ENCODE peak calls at places on chromosome 16, in ten cellular contexts. One of them, this sample, is unnamed.

GRCh38 chr16:50469744-50470301 is 78.4 kb upstream of the NKD1 start:
- DNase-seq in HCT116: no peak
- DNase-seq in SK-N-SH: no peak
- DNase-seq in A549: no peak
- DNase-seq in K562: no peak
- DNase-seq in NB4: no peak
- DNase-seq in GM12878: no peak
- DNase-seq in WTC11: no peak
- DNase-seq in HepG2: no peak
- DNase-seq in H1: peak; percentile 52
- DNase-seq in this sample: no peak

GRCh38 chr16:67872131-67872630 is 671 bp upstream of the EDC4 start:
- DNase-seq in GM12878: no peak
- DNase-seq in SK-N-SH: no peak
- DNase-seq in HCT116: no peak
- DNase-seq in WTC11: no peak
- DNase-seq in HepG2: no peak
- DNase-seq in H1: no peak
- DNase-seq in A549: no peak
- DNase-seq in NB4: peak; percentile 31
- DNase-seq in K562: no peak
- DNase-seq in this sample: no peak

GRCh38 chr16:85061566-85061965 is 34.0 kb downstream of the KIAA0513 start:
- DNase-seq in A549: no peak
- DNase-seq in SK-N-SH: no peak
- DNase-seq in HCT116: no peak
- DNase-seq in K562: no peak
- DNase-seq in NB4: peak; percentile 67
- DNase-seq in H1: no peak
- DNase-seq in GM12878: no peak
- DNase-seq in HepG2: no peak
- DNase-seq in WTC11: no peak
- DNase-seq in this sample: no peak

GRCh38 chr16:31201511-31202401 is 804 bp downstream of the PYCARD start:
- DNase-seq in H1: peak; percentile 81
- DNase-seq in SK-N-SH: peak; percentile 50
- DNase-seq in WTC11: peak; percentile 54
- DNase-seq in HCT116: no peak
- DNase-seq in A549: no peak
- DNase-seq in GM12878: no peak
- DNase-seq in HepG2: no peak
- DNase-seq in K562: peak; percentile 47
- DNase-seq in NB4: peak; percentile 90
- DNase-seq in this sample: no peak

GRCh38 chr16:86448306-86448705 is 62.0 kb upstream of the FOXF1 start:
- DNase-seq in WTC11: no peak
- DNase-seq in K562: no peak
- DNase-seq in NB4: peak; percentile 44
- DNase-seq in HCT116: no peak
- DNase-seq in HepG2: no peak
- DNase-seq in A549: no peak
- DNase-seq in H1: no peak
- DNase-seq in SK-N-SH: no peak
- DNase-seq in GM12878: no peak
- DNase-seq in this sample: no peak

GRCh38 chr16:56477096-56477878 is 25.9 kb downstream of the OGFOD1 start:
- DNase-seq in GM12878: no peak
- DNase-seq in K562: peak; percentile 19
- DNase-seq in HepG2: peak; percentile 27
- DNase-seq in H1: no peak
- DNase-seq in SK-N-SH: no peak
- DNase-seq in WTC11: no peak
- DNase-seq in HCT116: peak; percentile 46
- DNase-seq in A549: peak; percentile 43
- DNase-seq in NB4: peak; percentile 79
- DNase-seq in this sample: peak; percentile 75

GRCh38 chr16:55842369-55843104 is 9.6 kb upstream of the CES1 start:
- DNase-seq in HepG2: peak; percentile 56
- DNase-seq in GM12878: no peak
- DNase-seq in WTC11: no peak
- DNase-seq in SK-N-SH: peak; percentile 70
- DNase-seq in K562: peak; percentile 61
- DNase-seq in HCT116: peak; percentile 18
- DNase-seq in A549: peak; percentile 64
- DNase-seq in NB4: peak; percentile 76
- DNase-seq in H1: peak; percentile 43
- DNase-seq in this sample: peak; percentile 48

GRCh38 chr16:79589495-79590134 is 10.9 kb downstream of the MAF start:
- DNase-seq in A549: no peak
- DNase-seq in H1: peak; percentile 54
- DNase-seq in WTC11: peak; percentile 38
- DNase-seq in SK-N-SH: no peak
- DNase-seq in K562: no peak
- DNase-seq in GM12878: no peak
- DNase-seq in HCT116: no peak
- DNase-seq in HepG2: no peak
- DNase-seq in NB4: no peak
- DNase-seq in this sample: no peak

DNA sequence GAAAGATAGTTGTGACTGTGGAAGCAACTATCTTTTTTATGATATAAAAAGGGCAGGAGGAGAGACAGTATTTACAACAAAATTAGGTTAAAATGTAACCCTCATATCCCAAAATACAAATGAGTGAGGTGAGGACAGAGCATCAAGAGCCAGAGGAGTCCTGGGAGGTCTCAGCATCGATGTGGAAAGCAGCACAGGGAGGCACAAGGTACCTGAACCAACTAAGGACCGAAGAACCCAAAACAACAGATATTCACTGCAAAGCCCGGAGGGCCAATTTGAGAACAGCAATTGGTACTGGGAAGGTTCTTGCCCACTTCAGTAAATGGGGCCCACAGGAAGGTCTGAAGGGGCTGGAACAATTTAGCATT is 37.6 kb downstream of the CMC2 start:
- DNase-seq in GM12878: no peak
- DNase-seq in WTC11: no peak
- DNase-seq in HepG2: no peak
- DNase-seq in K562: no peak
- DNase-seq in A549: no peak
- DNase-seq in HCT116: no peak
- DNase-seq in SK-N-SH: no peak
- DNase-seq in H1: no peak
- DNase-seq in NB4: no peak
- DNase-seq in this sample: no peak
- TF ChIP-seq MAX in GM12878: no peak
- TF ChIP-seq MAX in WTC11: no peak
- TF ChIP-seq MAX in HepG2: no peak
- TF ChIP-seq MAX in K562: no peak
- TF ChIP-seq MAX in A549: no peak
- TF ChIP-seq MAX in HCT116: no peak
- TF ChIP-seq MAX in SK-N-SH: no peak
- TF ChIP-seq MAX in H1: no peak
- TF ChIP-seq MAX in NB4: no peak
- TF ChIP-seq MAX in this sample: no peak

GRCh38 chr16:8964462-8964861 is 756 bp upstream of the USP7 start:
- DNase-seq in WTC11: no peak
- DNase-seq in K562: no peak
- DNase-seq in NB4: no peak
- DNase-seq in HepG2: no peak
- DNase-seq in H1: no peak
- DNase-seq in A549: no peak
- DNase-seq in HCT116: no peak
- DNase-seq in GM12878: no peak
- DNase-seq in SK-N-SH: no peak
- DNase-seq in this sample: no peak

GRCh38 chr16:8962393-8963009 is 1.2 kb downstream of the USP7 start:
- DNase-seq in K562: peak; percentile 48
- DNase-seq in GM12878: no peak
- DNase-seq in HepG2: no peak
- DNase-seq in H1: no peak
- DNase-seq in SK-N-SH: peak; percentile 53
- DNase-seq in A549: no peak
- DNase-seq in HCT116: no peak
- DNase-seq in NB4: peak; percentile 44
- DNase-seq in WTC11: no peak
- DNase-seq in this sample: peak; percentile 22

GRCh38 chr16:8961811-8962390 is 1.8 kb downstream of the USP7 start:
- DNase-seq in GM12878: no peak
- DNase-seq in NB4: no peak
- DNase-seq in HCT116: no peak
- DNase-seq in SK-N-SH: no peak
- DNase-seq in HepG2: peak; percentile 61
- DNase-seq in WTC11: no peak
- DNase-seq in A549: no peak
- DNase-seq in K562: no peak
- DNase-seq in H1: no peak
- DNase-seq in this sample: peak; percentile 10

GRCh38 chr16:8963825-8964441 is at the start of gene USP7:
- DNase-seq in HCT116: peak; percentile 63
- DNase-seq in HepG2: peak; percentile 86
- DNase-seq in K562: peak; percentile 93
- DNase-seq in GM12878: no peak
- DNase-seq in A549: peak; percentile 90
- DNase-seq in H1: peak; percentile 89
- DNase-seq in WTC11: peak; percentile 89
- DNase-seq in NB4: peak; percentile 94
- DNase-seq in SK-N-SH: peak; percentile 98
- DNase-seq in this sample: peak; percentile 88

DNA sequence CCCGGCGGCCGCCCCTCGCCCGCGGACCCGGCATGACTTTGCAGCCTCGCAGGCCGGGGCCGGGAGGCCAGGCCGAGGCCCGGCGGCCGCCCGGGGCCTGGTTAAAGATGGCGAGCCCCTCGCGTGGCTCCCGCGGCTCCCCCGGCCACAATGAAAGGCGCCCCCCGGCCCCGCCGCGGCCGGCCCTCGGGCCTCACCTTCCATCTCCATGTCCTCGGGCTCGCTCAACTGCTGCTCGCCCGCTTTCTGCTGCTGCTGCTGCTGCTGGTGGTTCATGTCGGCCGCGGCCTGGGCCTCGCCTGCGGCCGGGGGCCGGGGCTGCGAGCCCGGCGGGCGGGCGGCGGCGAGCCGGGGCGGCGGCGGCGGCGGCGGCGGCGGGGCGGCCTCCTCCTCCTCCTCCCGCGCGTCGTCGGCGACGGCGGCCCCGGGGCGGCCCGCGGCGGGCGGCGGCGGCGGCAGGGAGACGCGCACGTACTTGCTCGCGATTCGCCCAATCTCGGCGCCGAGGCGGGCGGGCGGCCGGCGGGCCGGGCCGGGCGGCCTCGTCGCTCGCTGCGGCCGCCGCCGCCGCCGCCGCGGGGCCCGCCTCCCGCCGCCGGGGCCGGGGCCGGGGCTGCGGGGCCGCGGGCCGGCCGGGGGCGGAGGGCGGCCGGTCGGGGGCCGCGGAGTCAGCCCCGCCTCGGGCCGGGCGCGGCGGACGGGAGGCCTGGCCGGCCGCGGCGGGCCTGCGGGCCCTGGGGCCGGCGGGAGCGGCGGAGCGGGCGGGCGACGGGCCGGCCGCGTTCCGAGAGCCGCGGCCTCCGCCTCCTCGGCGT is 489 bp downstream of the USP7 start:
- DNase-seq in NB4: peak; percentile 37
- DNase-seq in WTC11: no peak
- DNase-seq in SK-N-SH: peak; percentile 75
- DNase-seq in GM12878: no peak
- DNase-seq in HCT116: no peak
- DNase-seq in HepG2: no peak
- DNase-seq in A549: no peak
- DNase-seq in K562: no peak
- DNase-seq in H1: peak; percentile 50
- DNase-seq in this sample: no peak
- TF ChIP-seq MAX in NB4: no peak
- TF ChIP-seq MAX in WTC11: no peak
- TF ChIP-seq MAX in SK-N-SH: no peak
- TF ChIP-seq MAX in GM12878: no peak
- TF ChIP-seq MAX in HCT116: no peak
- TF ChIP-seq MAX in HepG2: no peak
- TF ChIP-seq MAX in A549: peak; percentile 9
- TF ChIP-seq MAX in K562: no peak
- TF ChIP-seq MAX in H1: no peak
- TF ChIP-seq MAX in this sample: no peak

GRCh38 chr16:3166505-3166886 is 21.5 kb upstream of the OR1F1 start:
- DNase-seq in K562: no peak
- DNase-seq in NB4: no peak
- DNase-seq in HepG2: no peak
- DNase-seq in SK-N-SH: no peak
- DNase-seq in H1: no peak
- DNase-seq in A549: no peak
- DNase-seq in HCT116: no peak
- DNase-seq in GM12878: no peak
- DNase-seq in WTC11: no peak
- DNase-seq in this sample: no peak

GRCh38 chr16:3161235-3162018 is 26.6 kb upstream of the OR1F1 start:
- DNase-seq in NB4: no peak
- DNase-seq in SK-N-SH: no peak
- DNase-seq in A549: peak; percentile 81
- DNase-seq in H1: no peak
- DNase-seq in GM12878: no peak
- DNase-seq in HepG2: no peak
- DNase-seq in K562: no peak
- DNase-seq in WTC11: no peak
- DNase-seq in HCT116: no peak
- DNase-seq in this sample: no peak

GRCh38 chr16:3168706-3169105 is 19.3 kb upstream of the OR1F1 start:
- DNase-seq in H1: no peak
- DNase-seq in GM12878: no peak
- DNase-seq in NB4: no peak
- DNase-seq in HCT116: no peak
- DNase-seq in K562: no peak
- DNase-seq in A549: no peak
- DNase-seq in WTC11: no peak
- DNase-seq in HepG2: no peak
- DNase-seq in SK-N-SH: no peak
- DNase-seq in this sample: no peak

GRCh38 chr16:3165111-3165822 is 22.7 kb upstream of the OR1F1 start:
- DNase-seq in WTC11: no peak
- DNase-seq in HCT116: no peak
- DNase-seq in GM12878: no peak
- DNase-seq in SK-N-SH: no peak
- DNase-seq in H1: no peak
- DNase-seq in A549: no peak
- DNase-seq in K562: no peak
- DNase-seq in HepG2: no peak
- DNase-seq in NB4: no peak
- DNase-seq in this sample: no peak

DNA sequence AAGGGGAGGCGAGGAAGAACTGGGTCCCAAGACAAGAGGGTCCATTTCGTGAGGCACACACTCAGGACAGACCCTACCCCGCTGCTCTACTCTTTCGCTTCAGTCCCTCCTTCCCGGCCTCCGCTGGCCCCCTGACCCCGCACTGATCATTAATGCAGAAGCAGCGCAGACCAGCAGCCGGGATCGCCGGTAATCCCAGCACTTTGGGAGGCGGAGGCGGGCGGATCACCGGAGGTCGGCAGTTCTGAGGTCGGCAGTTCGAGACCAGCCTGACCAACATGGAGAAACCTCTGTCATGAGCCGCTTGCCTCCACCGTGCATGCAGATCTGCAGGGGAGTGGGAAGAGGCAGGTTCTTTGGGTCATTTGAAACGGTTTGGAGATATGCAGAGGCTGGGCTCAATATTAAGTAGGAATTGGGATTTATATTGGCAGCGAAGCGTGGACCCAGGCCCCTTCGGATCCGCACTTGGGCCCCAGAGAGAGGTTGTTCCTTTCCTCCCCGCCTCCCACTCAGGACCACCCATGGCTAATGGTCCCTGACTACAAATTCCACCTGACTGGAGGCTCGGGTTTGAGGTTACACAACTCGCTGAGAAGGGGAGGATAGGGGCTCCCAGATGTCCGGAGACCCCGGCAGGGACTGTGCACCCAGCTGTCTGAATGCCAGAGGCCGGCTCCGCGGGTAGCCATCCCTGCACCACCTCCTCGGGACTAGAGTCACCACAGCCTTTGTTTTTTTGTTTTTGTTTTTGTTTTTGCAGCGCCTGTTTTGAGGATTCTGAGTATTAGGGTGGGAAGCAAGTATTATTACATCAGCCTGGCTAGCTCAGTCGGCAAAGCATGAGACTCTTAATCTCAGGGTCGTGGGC is 23.6 kb upstream of the OR1F1 start:
- DNase-seq in HCT116: no peak
- DNase-seq in A549: no peak
- DNase-seq in K562: no peak
- DNase-seq in H1: no peak
- DNase-seq in NB4: no peak
- DNase-seq in GM12878: no peak
- DNase-seq in WTC11: no peak
- DNase-seq in SK-N-SH: no peak
- DNase-seq in HepG2: no peak
- DNase-seq in this sample: no peak
- TF ChIP-seq MAX in HCT116: no peak
- TF ChIP-seq MAX in A549: no peak
- TF ChIP-seq MAX in K562: no peak
- TF ChIP-seq MAX in H1: no peak
- TF ChIP-seq MAX in NB4: no peak
- TF ChIP-seq MAX in GM12878: no peak
- TF ChIP-seq MAX in WTC11: no peak
- TF ChIP-seq MAX in SK-N-SH: no peak
- TF ChIP-seq MAX in HepG2: no peak
- TF ChIP-seq MAX in this sample: no peak

DNA sequence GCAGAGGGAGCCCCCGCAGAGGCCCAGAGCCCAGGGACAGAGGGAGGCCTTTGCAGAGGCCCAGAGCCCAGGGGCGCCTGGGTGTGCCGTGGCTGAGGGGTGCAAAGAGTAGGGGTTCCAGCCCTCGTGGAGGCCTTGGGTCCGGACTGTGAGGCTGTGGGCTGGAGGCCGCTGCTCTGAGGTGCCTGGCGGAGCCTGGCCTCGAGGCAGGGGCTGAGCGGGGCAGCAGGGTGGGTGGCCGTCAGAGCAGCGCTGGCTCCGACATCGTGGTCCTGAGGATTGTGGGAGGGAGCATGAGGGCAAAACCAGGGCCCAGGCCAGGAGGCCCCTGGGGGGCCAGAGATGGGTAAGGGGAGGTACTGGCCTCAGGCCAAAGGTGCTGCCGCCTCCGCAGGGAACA is 33.4 kb downstream of the TSC2 start:
- DNase-seq in K562: no peak
- DNase-seq in A549: no peak
- DNase-seq in NB4: no peak
- DNase-seq in HepG2: no peak
- DNase-seq in H1: no peak
- DNase-seq in SK-N-SH: no peak
- DNase-seq in WTC11: no peak
- DNase-seq in HCT116: no peak
- DNase-seq in GM12878: no peak
- DNase-seq in this sample: no peak
- TF ChIP-seq MAX in K562: no peak
- TF ChIP-seq MAX in A549: no peak
- TF ChIP-seq MAX in NB4: no peak
- TF ChIP-seq MAX in HepG2: no peak
- TF ChIP-seq MAX in H1: no peak
- TF ChIP-seq MAX in SK-N-SH: no peak
- TF ChIP-seq MAX in WTC11: no peak
- TF ChIP-seq MAX in HCT116: no peak
- TF ChIP-seq MAX in GM12878: no peak
- TF ChIP-seq MAX in this sample: no peak

This sample was measured in endothelial cell of umbilical vein.